ENCODE peak calls at places on chromosomes 7 and 10, in five cellular contexts. M, S, G, C and A are unnamed samples.

GRCh38 chr10:123134058-123134914 is 1.5 kb upstream of the HMX3 start:
- DNase-seq in M (no peak), S (no peak), G (peak), C (no peak), A (no peak)

GRCh38 chr10:953836-954235 is 22.3 kb upstream of the LARP4B start:
- DNase-seq in M (no peak), S (no peak), G (no peak), C (no peak), A (no peak)

GRCh38 chr10:48819806-48820205 is 119.8 kb downstream of the LRRC18 start:
- DNase-seq in M (no peak), S (no peak), G (no peak), C (no peak), A (no peak)

GRCh38 chr10:126240483-126240882 is 147.8 kb downstream of the ADAM12 start:
- DNase-seq in M (no peak), S (no peak), G (peak), C (no peak), A (peak)

GRCh38 chr7:137944168-137944567 is 57.7 kb downstream of the CREB3L2 start:
- DNase-seq in M (no peak), S (no peak), G (no peak), C (no peak), A (peak)

GRCh38 chr7:92778972-92779371 is 57.4 kb downstream of the CDK6 start:
- DNase-seq in M (no peak), S (no peak), G (no peak), C (peak), A (peak)

GRCh38 chr7:147879116-147879750 is 711.3 kb upstream of the C7orf33 start:
- DNase-seq in M (no peak), S (no peak), G (no peak), C (no peak), A (no peak)

GRCh38 chr7:14606101-14606500 is 296.4 kb downstream of the DGKB start:
- DNase-seq in M (no peak), S (no peak), G (peak), C (no peak), A (peak)

GRCh38 chr10:74987339-74988054 is 124.0 kb upstream of the SAMD8 start:
- DNase-seq in M (no peak), S (no peak), G (no peak), C (no peak), A (no peak)

GRCh38 chr7:22989646-22990587 is 24.0 kb downstream of the HYCC1 start:
- DNase-seq in M (no peak), S (no peak), G (no peak), C (no peak), A (no peak)
- H3K4me3 ChIP-seq in M (no peak), S (no peak), G (no peak), C (no peak), A (no peak)

GRCh38 chr7:2063562-2064360 is 169.0 kb downstream of the MAD1L1 start:
- DNase-seq in M (peak), S (peak), G (no peak), C (no peak), A (peak)
- TF ChIP-seq CTCF in M (peak), S (no peak), G (peak), C (no peak), A (peak)

DNA sequence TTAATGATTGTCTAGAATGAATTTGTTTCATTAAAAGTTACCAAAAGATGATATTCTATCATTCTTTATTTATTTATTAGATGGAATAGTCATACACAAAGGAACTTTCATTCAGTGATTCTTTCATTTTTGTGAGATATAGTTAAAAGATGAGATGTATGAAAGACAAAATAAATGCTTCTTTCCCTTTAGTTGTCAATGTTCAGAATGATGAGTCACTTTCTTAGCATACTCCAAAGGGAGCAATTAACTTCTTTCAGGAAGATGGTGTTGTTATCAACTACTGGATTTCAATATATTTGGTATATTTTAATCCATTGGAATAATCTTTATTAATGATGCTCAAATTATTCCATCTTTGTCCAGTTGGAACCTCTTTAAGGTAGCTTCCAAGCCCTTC is 2.3 kb downstream of the GIMAP7 start:
- DNase-seq in M (no peak), S (no peak), G (no peak), C (no peak), A (no peak)
- H3K4me3 ChIP-seq in M (peak), S (peak), G (no peak), C (no peak), A (no peak)

DNA sequence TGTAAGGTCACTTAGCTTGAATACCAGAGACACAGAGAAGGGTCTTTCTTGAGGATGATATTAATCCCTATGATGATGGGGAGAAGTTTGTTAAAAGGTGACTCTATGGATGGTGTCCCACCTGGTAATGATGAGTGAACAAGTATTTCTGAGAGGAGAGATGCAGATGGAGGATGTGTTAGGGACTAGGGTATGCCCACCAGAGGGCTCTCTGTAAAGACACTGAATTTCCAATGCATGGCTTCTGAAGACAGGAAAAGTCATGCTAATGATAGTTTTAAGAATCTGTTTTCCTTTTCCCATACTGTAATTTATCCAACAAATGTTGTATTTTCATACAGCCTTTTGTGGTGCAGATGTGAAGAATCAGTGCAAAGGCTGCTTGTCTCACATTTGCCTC is 1250.9 kb upstream of the CELF2 start:
- DNase-seq in M (no peak), S (no peak), G (no peak), C (no peak), A (no peak)
- TF ChIP-seq CTCF in M (no peak), S (no peak), G (peak), C (no peak), A (peak)

GRCh38 chr7:90178592-90179279 is 24.5 kb downstream of the STEAP1 start:
- DNase-seq in M (no peak), S (no peak), G (peak), C (peak), A (peak)
- H3K4me3 ChIP-seq in M (no peak), S (no peak), G (no peak), C (no peak), A (no peak)

DNA sequence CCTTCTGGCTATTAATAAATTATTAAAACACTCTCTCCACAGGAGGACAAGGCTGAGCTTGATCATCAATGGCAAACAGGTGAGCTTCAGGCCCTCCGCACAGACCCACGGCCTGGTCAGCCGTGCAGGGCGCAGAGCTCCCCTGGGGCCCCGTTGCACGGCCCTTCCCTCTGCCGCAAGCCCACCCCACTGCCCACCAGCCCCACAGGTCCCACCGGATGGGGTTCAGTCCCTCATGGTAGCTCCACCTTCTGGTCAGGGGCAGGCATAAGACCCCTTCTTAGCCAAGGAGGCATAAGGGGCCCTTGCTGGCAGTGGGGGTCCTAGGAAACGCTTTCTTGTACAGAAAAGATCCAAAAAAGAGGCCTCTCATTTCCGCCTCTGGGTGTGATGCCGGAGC is 84.6 kb downstream of the MAD1L1 start:
- DNase-seq in M (no peak), S (no peak), G (peak), C (no peak), A (no peak)
- TF ChIP-seq CTCF in M (no peak), S (no peak), G (peak), C (no peak), A (peak)

GRCh38 chr7:148987751-148988512 is 40.4 kb downstream of the PDIA4 start:
- DNase-seq in M (no peak), S (peak), G (peak), C (no peak), A (no peak)

GRCh38 chr7:148983220-148984146 is 44.8 kb downstream of the PDIA4 start:
- DNase-seq in M (no peak), S (peak), G (peak), C (peak), A (peak)

GRCh38 chr7:148987010-148987750 is 41.1 kb downstream of the PDIA4 start:
- DNase-seq in M (peak), S (peak), G (peak), C (peak), A (peak)

GRCh38 chr7:148982596-148983219 is 45.6 kb downstream of the PDIA4 start:
- DNase-seq in M (no peak), S (peak), G (peak), C (no peak), A (peak)

DNA sequence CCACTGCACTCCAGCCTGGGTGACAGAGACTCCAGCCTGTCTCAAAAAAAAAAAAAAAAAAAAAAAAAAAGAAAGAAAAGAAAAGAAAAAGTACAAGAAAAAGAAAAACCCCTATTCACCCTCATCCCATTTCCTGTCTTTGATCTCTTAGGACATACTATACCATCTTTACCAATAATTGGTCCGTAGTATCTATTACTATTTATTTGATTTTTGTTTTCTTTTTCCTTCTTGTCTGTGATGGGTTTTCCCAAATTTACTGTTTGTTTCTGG is 41.6 kb downstream of the PDIA4 start:
- DNase-seq in M (no peak), S (no peak), G (no peak), C (no peak), A (no peak)
- H3K4me3 ChIP-seq in M (no peak), S (no peak), G (peak), C (peak), A (no peak)

GRCh38 chr7:149598721-149599308 is 101.2 kb upstream of the ZNF746 start:
- DNase-seq in M (no peak), S (no peak), G (peak), C (no peak), A (peak)
- TF ChIP-seq CTCF in M (peak), S (no peak), G (peak), C (no peak), A (peak)